ENCODE peak calls at places on chromosomes 12 and 14, in six cellular contexts. J is CD4-positive, CD25-positive, alpha-beta regulatory T cell; F is K562; T is tibial artery; E is mammary epithelial cell; A is SK-N-SH. U is an unnamed sample. For H3K36me3, the result is how much of the 10 kb centered on the place peaks cover.

GRCh38 chr14:69636051-69636639 is 24.7 kb downstream of the SUSD6 start:
- DNase-seq in J (no peak), F (no peak), T (no peak), E (no peak), A (no peak), U (no peak)

GRCh38 chr14:87691482-87691881 is 301.5 kb downstream of the GALC start:
- DNase-seq in J (no peak), F (no peak), T (no peak), E (no peak), A (no peak), U (no peak)

GRCh38 chr14:69046468-69046867 is 67.4 kb upstream of the ACTN1 start:
- DNase-seq in J (no peak), F (no peak), T (peak), E (no peak), A (no peak), U (no peak)

GRCh38 chr12:123990512-123990911 is 17.5 kb downstream of the ZNF664 start:
- DNase-seq in J (no peak), F (no peak), T (no peak), E (no peak), A (no peak), U (no peak)

GRCh38 chr12:93376436-93377251 is 1.1 kb upstream of the NUDT4 start:
- DNase-seq in J (no peak), F (peak), T (no peak), E (peak), A (no peak), U (peak)

GRCh38 chr14:88660056-88660455 is 97.2 kb downstream of the ZC3H14 start:
- DNase-seq in J (no peak), F (no peak), T (no peak), E (no peak), A (no peak), U (no peak)

GRCh38 chr12:13097526-13097925 is 5.9 kb downstream of the GSG1 start:
- DNase-seq in J (no peak), F (no peak), T (no peak), E (no peak), A (no peak), U (no peak)

GRCh38 chr12:108826807-108827721 is 30.3 kb downstream of the SSH1 start:
- DNase-seq in J (no peak), F (no peak), T (no peak), E (no peak), A (peak), U (no peak)

GRCh38 chr12:1773937-1774655 is 46.3 kb upstream of the LRTM2 start:
- DNase-seq in J (no peak), F (no peak), T (no peak), E (no peak), A (no peak), U (no peak)

GRCh38 chr14:99382781-99383456 is 97.7 kb downstream of the SETD3 start:
- DNase-seq in J (no peak), F (no peak), T (no peak), E (no peak), A (no peak), U (peak)

GRCh38 chr14:23430733-23431105 is 4.7 kb downstream of the MYH7 start:
- DNase-seq in J (no peak), F (no peak), T (no peak), E (no peak), A (peak), U (no peak)

GRCh38 chr14:97943619-97944018 is 1146.4 kb downstream of the VRK1 start:
- DNase-seq in J (no peak), F (no peak), T (no peak), E (no peak), A (no peak), U (no peak)

GRCh38 chr14:105937253-105938054 is 411.1 kb downstream of the TMEM121 start:
- DNase-seq in J (no peak), F (no peak), T (no peak), E (no peak), A (no peak), U (peak)

GRCh38 chr14:55807536-55807935 is 227.5 kb downstream of the KTN1 start:
- DNase-seq in J (no peak), F (no peak), T (no peak), E (no peak), A (peak), U (no peak)

GRCh38 chr14:30601579-30601916 is 20.6 kb upstream of the SCFD1 start:
- DNase-seq in J (no peak), F (no peak), T (no peak), E (no peak), A (no peak), U (no peak)

GRCh38 chr14:30600907-30601578 is 21.1 kb upstream of the SCFD1 start:
- DNase-seq in J (no peak), F (no peak), T (no peak), E (no peak), A (no peak), U (no peak)

GRCh38 chr14:30607156-30607780 is 14.9 kb upstream of the SCFD1 start:
- DNase-seq in J (no peak), F (no peak), T (no peak), E (no peak), A (no peak), U (no peak)

GRCh38 chr14:30608533-30609006 is 13.5 kb upstream of the SCFD1 start:
- DNase-seq in J (no peak), F (no peak), T (no peak), E (peak), A (no peak), U (no peak)

DNA sequence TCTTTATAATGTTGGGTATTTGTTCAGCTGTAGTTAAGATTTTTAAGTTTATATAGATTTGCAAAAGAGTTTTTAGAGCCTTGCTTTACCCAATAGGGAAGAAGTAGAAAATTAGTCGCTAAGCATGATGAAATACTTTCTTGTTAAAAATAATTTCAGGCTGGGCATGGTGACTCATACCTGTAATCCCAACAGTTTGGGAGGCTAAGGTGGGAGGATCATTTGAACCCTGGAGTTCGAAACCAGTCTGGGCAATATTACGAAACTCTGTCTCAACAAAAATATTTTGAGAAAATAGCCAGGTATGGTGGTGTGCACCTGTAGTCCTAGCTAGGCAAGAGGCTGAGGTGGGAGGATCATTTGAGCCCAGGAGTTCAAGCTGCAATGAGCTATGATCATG is 18.7 kb upstream of the SCFD1 start:
- DNase-seq in J (no peak), F (no peak), T (no peak), E (peak), A (no peak), U (no peak)
- H3K36me3 ChIP-seq in J (half or more), F (half or more), T (half or more), E (under half), A (half or more), U (half or more)

GRCh38 chr12:121326996-121327674 is 25.1 kb downstream of the ANAPC5 start:
- DNase-seq in J (no peak), F (no peak), T (no peak), E (no peak), A (peak), U (peak)
- H3K4me3 ChIP-seq in J (no peak), F (no peak), T (no peak), E (no peak), A (no peak), U (no peak)

DNA sequence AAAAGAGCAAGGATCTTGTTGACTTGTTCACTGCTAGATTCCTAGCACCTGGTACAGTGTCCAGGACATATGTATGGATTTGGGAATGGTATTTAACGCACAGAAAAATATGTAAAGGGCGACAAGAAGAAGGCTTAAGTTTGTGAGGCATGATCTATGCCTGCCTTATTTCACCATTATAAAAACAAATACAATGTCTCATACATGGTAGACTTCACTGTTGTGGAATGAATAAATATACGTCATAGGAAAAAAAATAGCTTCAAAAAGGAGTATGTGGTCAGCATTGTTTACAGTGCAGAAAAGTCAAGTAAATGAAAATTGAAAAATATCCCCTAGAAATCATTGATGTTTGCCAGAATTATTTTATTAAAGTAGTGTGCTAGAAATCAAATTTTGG is 30.0 kb downstream of the HCFC2 start:
- DNase-seq in J (no peak), F (no peak), T (no peak), E (no peak), A (no peak), U (no peak)
- H3K36me3 ChIP-seq in J (half or more), F (under half), T (half or more), E (under half), A (half or more), U (under half)

GRCh38 chr14:74792249-74793039 is 29.3 kb downstream of the YLPM1 start:
- DNase-seq in J (no peak), F (no peak), T (no peak), E (no peak), A (no peak), U (no peak)

GRCh38 chr14:74794947-74795346 is 31.8 kb downstream of the YLPM1 start:
- DNase-seq in J (no peak), F (no peak), T (no peak), E (no peak), A (no peak), U (no peak)

DNA sequence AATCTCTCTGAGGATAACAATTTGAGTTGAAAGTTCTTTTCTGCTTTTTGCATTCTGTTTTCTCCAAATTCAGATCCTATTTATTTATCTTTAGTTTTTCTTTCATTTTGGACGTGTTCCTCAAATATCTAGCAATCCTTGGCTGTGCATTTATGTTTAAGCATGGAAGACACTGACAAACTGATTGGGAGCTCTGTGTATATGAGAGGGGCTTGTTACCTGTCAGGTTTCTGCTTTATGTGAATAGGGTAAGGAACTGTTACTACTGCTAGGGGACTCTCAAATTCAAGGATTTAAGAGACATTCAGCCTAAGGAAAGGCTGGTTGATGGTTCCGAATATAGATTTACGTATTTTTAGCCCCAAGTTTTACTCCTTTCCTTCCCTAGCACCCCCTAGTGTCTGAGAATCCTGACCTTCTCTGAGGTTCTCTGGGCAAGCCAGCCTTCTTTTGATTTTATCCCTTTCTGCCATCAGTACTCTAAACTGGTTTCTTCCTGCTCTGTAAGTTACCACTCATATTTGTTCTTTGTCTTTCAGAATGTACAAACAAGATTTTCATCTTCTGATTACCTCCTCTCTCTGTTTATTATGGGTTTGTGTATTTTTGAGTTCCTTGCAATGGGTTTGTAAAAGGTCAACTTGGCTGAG is 30.5 kb downstream of the YLPM1 start:
- DNase-seq in J (no peak), F (peak), T (no peak), E (no peak), A (no peak), U (no peak)
- H3K4me3 ChIP-seq in J (peak), F (no peak), T (peak), E (no peak), A (no peak), U (no peak)

DNA sequence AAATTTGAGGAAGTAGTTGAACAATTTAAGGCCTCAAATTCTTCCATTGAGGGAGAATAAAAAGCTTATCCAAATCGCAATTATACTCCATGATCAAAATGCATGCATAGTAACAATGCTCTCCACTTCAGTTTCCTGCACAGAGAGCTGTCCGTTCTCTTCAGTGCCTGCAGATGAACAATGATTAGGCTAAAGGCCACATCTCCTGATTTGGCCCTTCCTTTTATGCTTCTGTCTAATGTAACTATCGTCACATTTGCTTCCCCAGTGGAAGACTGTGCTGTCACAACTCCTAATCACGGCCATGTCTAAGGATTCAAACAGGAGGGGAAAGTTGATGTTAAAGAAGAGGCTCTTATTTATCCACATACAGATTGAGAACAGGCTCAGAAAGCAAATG is 113.6 kb upstream of the NPAS3 start:
- DNase-seq in J (no peak), F (no peak), T (no peak), E (no peak), A (no peak), U (no peak)
- H3K36me3 ChIP-seq in J (under half), F (under half), T (under half), E (under half), A (under half), U (under half)

GRCh38 chr12:50507930-50508329 is 3.1 kb downstream of the DIP2B start:
- DNase-seq in J (peak), F (no peak), T (no peak), E (no peak), A (no peak), U (no peak)

GRCh38 chr12:50506753-50507473 is 2.1 kb downstream of the DIP2B start:
- DNase-seq in J (no peak), F (no peak), T (no peak), E (no peak), A (no peak), U (no peak)

GRCh38 chr12:50507474-50507838 is 2.7 kb downstream of the DIP2B start:
- DNase-seq in J (no peak), F (no peak), T (no peak), E (no peak), A (no peak), U (no peak)

GRCh38 chr12:50508420-50508819 is 3.6 kb downstream of the DIP2B start:
- DNase-seq in J (no peak), F (no peak), T (no peak), E (no peak), A (no peak), U (no peak)

DNA sequence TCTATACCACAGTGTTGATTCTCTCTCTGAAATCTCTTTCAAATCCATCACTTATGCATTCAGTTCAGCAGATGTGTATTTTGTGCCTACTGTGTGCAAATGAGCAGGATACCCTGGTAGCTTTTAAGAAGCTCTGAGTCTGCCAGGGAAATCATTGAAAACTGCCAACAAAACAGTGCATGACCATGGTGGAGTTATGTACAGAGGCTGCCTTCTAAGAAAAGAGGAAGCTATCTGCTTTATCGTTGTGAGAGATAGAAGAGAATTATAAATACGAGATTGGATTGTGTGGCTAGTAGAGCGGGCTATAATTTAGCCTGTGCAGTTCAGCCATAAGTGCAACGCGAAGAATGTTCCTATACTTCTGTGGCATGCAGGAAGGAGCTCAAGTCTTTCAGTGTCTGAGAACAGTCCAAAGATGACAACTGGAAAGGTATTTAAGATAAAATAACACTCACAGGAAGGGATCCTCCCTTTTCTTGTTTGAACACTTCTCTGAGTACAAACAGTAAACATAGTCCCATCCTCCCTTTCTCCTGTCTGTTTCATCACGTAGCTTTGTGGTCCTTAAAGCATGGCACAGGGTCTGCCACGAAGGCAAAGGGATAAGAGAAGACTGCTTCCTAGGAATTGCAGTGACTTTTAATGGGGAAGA is 4.4 kb downstream of the DIP2B start:
- DNase-seq in J (no peak), F (no peak), T (no peak), E (no peak), A (no peak), U (no peak)
- H3K4me3 ChIP-seq in J (peak), F (no peak), T (no peak), E (no peak), A (no peak), U (no peak)

GRCh38 chr12:122859303-122860051 is 24.2 kb downstream of the HIP1R start:
- DNase-seq in J (no peak), F (no peak), T (peak), E (no peak), A (peak), U (no peak)
- H3K36me3 ChIP-seq in J (under half), F (under half), T (half or more), E (under half), A (under half), U (under half)

GRCh38 chr14:67673451-67673850 is 981 bp downstream of the VTI1B start:
- DNase-seq in J (no peak), F (no peak), T (no peak), E (no peak), A (no peak), U (no peak)
- H3K4me3 ChIP-seq in J (peak), F (peak), T (peak), E (peak), A (peak), U (peak)